ENCODE peak calls at places on chromosomes 6 and 20, in four cellular contexts. J, W, U and T are unnamed samples.

GRCh38 chr6:131139599-131139998 is 4.3 kb downstream of the AKAP7 start:
- DNase-seq in W (no peak), J (no peak), U (no peak), T (no peak)

GRCh38 chr6:18053555-18054445 is 66.4 kb upstream of the KIF13A start:
- DNase-seq in J (no peak), U (peak; percentile 80), W (no peak), T (no peak)

GRCh38 chr6:9842004-9842720 is 572.7 kb downstream of the TFAP2A start:
- DNase-seq in W (peak; percentile 24), J (no peak), U (no peak), T (no peak)

GRCh38 chr6:99119109-99120031 is 171.6 kb upstream of the FBXL4 start:
- DNase-seq in J (peak; percentile 60), W (peak; percentile 81), U (no peak), T (peak; percentile 40)

GRCh38 chr6:10725046-10725445 is 2.2 kb downstream of the TMEM14C start:
- DNase-seq in J (no peak), W (no peak), U (no peak), T (no peak)

GRCh38 chr20:50165687-50166554 is 12.4 kb upstream of the PEDS1 start:
- DNase-seq in J (peak; percentile 100), U (peak; percentile 100), W (peak; percentile 97), T (peak; percentile 100)

GRCh38 chr20:10805764-10806163 is 132.0 kb upstream of the JAG1 start:
- DNase-seq in J (no peak), W (peak; percentile 8), U (no peak), T (no peak)

GRCh38 chr6:16136536-16137450 is 7.9 kb downstream of the MYLIP start:
- DNase-seq in W (no peak), U (peak; percentile 63), J (peak; percentile 77), T (peak; percentile 90)

GRCh38 chr6:36755435-36756348 is 58.1 kb downstream of the RAB44 start:
- DNase-seq in W (no peak), J (peak; percentile 77), U (peak; percentile 77), T (no peak)

GRCh38 chr6:17349437-17349836 is 44.0 kb upstream of the CAP2 start:
- DNase-seq in U (peak; percentile 44), J (no peak), W (no peak), T (no peak)

GRCh38 chr6:46113370-46113769 is 16.4 kb upstream of the ENPP4 start:
- DNase-seq in U (peak; percentile 83), J (no peak), W (peak; percentile 41), T (no peak)

GRCh38 chr6:155450194-155450593 is 5.4 kb downstream of the NOX3 start:
- DNase-seq in J (no peak), U (no peak), W (no peak), T (no peak)

GRCh38 chr20:13533946-13534345 is 104.8 kb downstream of the TASP1 start:
- DNase-seq in U (no peak), W (no peak), J (peak; percentile 17), T (no peak)

GRCh38 chr6:71394001-71394432 is 105.4 kb downstream of the OGFRL1 start:
- DNase-seq in W (no peak), U (peak; percentile 91), J (peak; percentile 82), T (no peak)

GRCh38 chr6:43890197-43891062 is 120.4 kb downstream of the VEGFA start:
- DNase-seq in J (no peak), W (peak; percentile 8), U (no peak), T (no peak)

GRCh38 chr20:58555078-58555765 is 40.0 kb upstream of the APCDD1L start:
- DNase-seq in W (no peak), U (peak; percentile 71), J (peak; percentile 87), T (peak; percentile 61)

GRCh38 chr6:45421700-45422540 is 44.2 kb upstream of the SUPT3H start:
- DNase-seq in W (peak; percentile 57), J (peak; percentile 84), U (peak; percentile 49), T (no peak)

GRCh38 chr6:151001387-151002063 is 136.0 kb downstream of the MTHFD1L start:
- DNase-seq in U (no peak), J (no peak), W (peak; percentile 27), T (no peak)

GRCh38 chr6:146339716-146340115 is 203.9 kb upstream of the RAB32 start:
- DNase-seq in W (no peak), U (peak; percentile 42), J (peak; percentile 24), T (peak; percentile 95)

GRCh38 chr6:6758915-6759654 is 170.6 kb downstream of the LY86 start:
- DNase-seq in J (peak; percentile 75), W (peak; percentile 96), U (no peak), T (peak; percentile 46)

GRCh38 chr6:141403103-141403502 is 729.6 kb upstream of the GJE1 start:
- DNase-seq in W (no peak), J (no peak), U (no peak), T (no peak)

GRCh38 chr20:4045741-4046140 is 30.4 kb upstream of the RNF24 start:
- DNase-seq in J (peak; percentile 74), W (no peak), U (peak; percentile 37), T (no peak)

GRCh38 chr6:72788188-72788587 is 166.3 kb downstream of the KCNQ5 start:
- DNase-seq in W (no peak), J (peak; percentile 66), U (peak; percentile 64), T (no peak)

GRCh38 chr20:57398901-57399535 is 7.8 kb downstream of the RBM38 start:
- DNase-seq in J (no peak), W (no peak), U (no peak), T (no peak)

GRCh38 chr6:96015321-96015790 is 418 bp upstream of the FUT9 start:
- DNase-seq in W (peak; percentile 83), J (no peak), U (peak; percentile 81), T (no peak)

GRCh38 chr20:20606881-20607280 is 105.6 kb downstream of the RALGAPA2 start:
- DNase-seq in U (no peak), W (no peak), J (no peak), T (no peak)

GRCh38 chr6:52500268-52501129 is 76.4 kb downstream of the TRAM2 start:
- DNase-seq in U (no peak), J (peak; percentile 12), W (no peak), T (no peak)

GRCh38 chr6:147467891-147468290 is 40.6 kb upstream of the SAMD5 start:
- DNase-seq in W (no peak), J (no peak), U (no peak), T (no peak)

GRCh38 chr20:32018269-32019155 is 8.3 kb downstream of the CCM2L start:
- DNase-seq in U (peak; percentile 52), W (peak; percentile 95), J (no peak), T (no peak)

DNA sequence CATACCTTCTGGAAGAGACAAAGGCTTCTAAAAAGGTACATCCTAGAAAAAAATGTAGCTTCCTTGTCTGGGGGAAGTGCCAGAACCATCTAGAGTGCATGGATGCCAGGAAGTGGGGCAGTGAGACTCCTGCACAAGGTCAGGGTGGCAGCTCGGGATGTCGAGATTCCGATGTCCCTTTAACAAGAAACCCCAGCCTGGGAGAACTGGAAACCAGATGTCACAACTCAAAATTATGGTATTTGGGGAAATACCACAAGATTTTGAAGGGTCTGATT is 168.4 kb downstream of the ZDHHC14 start:
- DNase-seq in U (no peak), J (no peak), W (no peak), T (no peak)
- H3K4me3 ChIP-seq in U (no peak overlapping the region), J (no peak overlapping the region), W (no peak overlapping the region), T (no peak overlapping the region)

GRCh38 chr6:33696076-33696475 is 15.4 kb downstream of the UQCC2 start:
- DNase-seq in W (no peak), J (no peak), U (no peak), T (no peak)

GRCh38 chr6:33694977-33695376 is 16.5 kb downstream of the UQCC2 start:
- DNase-seq in J (no peak), U (no peak), W (no peak), T (no peak)

GRCh38 chr6:33693186-33694158 is 18.0 kb downstream of the UQCC2 start:
- DNase-seq in J (no peak), W (no peak), U (no peak), T (no peak)

GRCh38 chr6:33695451-33695855 is 16.0 kb downstream of the UQCC2 start:
- DNase-seq in W (no peak), U (no peak), J (no peak), T (no peak)

DNA sequence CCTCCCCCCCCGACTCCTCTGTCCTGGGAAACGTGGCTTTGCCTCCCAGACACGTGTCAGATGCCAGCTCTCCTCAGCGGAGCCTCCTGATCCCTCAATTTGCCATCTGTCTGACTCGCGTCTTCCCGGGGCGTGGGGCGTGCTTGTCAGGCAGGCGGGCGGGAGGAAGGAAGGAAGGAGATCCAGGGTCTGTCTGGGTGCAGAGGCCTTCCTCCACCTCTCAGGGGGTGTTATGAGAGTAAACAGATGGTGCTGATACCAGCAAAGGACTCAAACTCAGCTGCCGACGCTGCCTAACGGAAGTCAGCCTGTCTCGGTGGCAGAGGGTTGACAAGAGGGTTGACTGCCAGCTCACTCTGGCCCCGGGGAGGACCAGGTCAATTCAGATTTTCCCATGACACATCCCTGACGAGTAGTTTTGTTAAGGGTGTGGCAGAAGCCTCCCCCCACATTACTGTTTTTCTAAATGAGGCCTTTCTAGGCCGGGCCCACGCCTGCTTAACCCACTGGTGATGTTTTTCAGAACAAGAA is 17.0 kb downstream of the UQCC2 start:
- DNase-seq in J (peak; percentile 74), U (peak; percentile 49), W (no peak), T (no peak)
- TF ChIP-seq CTCF in J (no peak), U (no peak), W (no peak), T (no peak)

DNA sequence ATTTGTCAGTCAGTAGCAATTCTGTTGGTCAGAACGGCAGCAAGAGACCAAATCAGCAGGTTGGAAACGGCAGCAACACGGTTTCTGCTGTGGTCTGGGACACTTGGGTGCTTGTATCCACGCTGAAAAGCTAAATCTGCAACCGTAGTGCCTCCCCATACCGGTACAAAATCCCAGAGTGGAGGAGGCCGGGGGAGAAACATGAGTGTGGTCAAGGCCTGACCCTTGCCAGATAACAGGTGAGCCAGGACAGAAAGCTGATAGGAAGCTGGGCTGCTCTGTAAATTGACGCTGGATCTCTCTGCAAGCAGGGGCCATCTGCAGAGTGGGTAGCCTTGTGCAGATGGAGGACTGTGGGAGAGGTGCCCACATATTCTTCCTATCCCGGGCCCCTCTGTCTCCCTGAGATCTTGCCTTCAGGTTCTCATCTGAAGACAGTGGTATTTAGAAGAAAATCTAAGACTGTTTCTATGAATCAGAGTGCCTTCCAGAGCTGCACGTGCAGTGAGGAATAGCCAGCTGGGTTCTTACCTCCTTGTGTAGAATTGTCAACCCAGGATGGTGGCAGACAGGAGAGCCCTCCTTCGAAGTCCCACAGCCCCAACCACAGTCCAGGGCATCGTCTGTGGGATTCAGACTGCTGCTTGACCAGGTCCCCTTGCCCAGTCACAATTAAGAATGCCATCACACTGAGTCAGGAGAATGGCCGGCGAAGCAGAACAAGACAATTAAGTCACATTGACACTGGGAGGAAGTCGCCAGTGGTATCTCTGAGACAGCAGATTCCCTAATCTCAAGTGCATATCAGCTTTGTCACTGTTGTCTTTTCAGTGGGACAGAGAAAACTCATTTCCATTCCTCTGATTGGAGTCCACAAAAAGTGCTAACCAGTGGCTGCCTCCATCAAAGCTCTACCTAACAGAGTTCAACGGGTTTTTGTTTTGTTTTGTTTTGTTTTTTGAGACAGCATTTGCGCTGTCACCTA is 100.0 kb upstream of the RIPOR2 start:
- DNase-seq in U (peak; percentile 44), W (no peak), J (no peak), T (no peak)
- H3K4me3 ChIP-seq in U (no peak overlapping the region), W (no peak overlapping the region), J (no peak overlapping the region), T (no peak overlapping the region)

GRCh38 chr6:89792881-89793280 is 26.7 kb downstream of the MDN1 start:
- DNase-seq in J (peak; percentile 41), W (peak; percentile 58), U (no peak), T (peak; percentile 9)
- TF ChIP-seq CTCF in J (peak; percentile 50), W (peak; percentile 46), U (peak; percentile 49), T (peak; percentile 62)

GRCh38 chr6:115969930-115970273 is 90.8 kb downstream of the FRK start:
- DNase-seq in J (peak; percentile 9), U (no peak), W (no peak), T (no peak)
- H3K4me3 ChIP-seq in J (no peak overlapping the region), U (no peak overlapping the region), W (no peak overlapping the region), T (no peak overlapping the region)